ENCODE peak calls at places on chromosomes 5 and 9, in nine cellular contexts. One of them, this sample, is unnamed.

GRCh38 chr5:128038641-128039040 is 44.9 kb upstream of the SLC12A2 start:
- DNase-seq in tibial artery: no peak
- DNase-seq in adipocyte: peak
- DNase-seq in stomach: no peak
- DNase-seq in IMR-90: peak
- DNase-seq in fibroblast of lung: peak
- DNase-seq in left ventricle myocardium inferior: no peak
- DNase-seq in choroid plexus epithelial cell: peak
- DNase-seq in psoas muscle: no peak
- DNase-seq in this sample: peak

GRCh38 chr5:62779010-62779422 is 200.4 kb downstream of the LRRC70 start:
- DNase-seq in tibial artery: no peak
- DNase-seq in adipocyte: peak
- DNase-seq in stomach: no peak
- DNase-seq in IMR-90: peak
- DNase-seq in fibroblast of lung: peak
- DNase-seq in left ventricle myocardium inferior: no peak
- DNase-seq in choroid plexus epithelial cell: peak
- DNase-seq in psoas muscle: no peak
- DNase-seq in this sample: peak

GRCh38 chr5:139385061-139385889 is 2.2 kb upstream of the SLC23A1 start:
- DNase-seq in tibial artery: peak
- DNase-seq in adipocyte: peak
- DNase-seq in stomach: peak
- DNase-seq in IMR-90: no peak
- DNase-seq in fibroblast of lung: no peak
- DNase-seq in left ventricle myocardium inferior: no peak
- DNase-seq in choroid plexus epithelial cell: no peak
- DNase-seq in psoas muscle: no peak
- DNase-seq in this sample: no peak

GRCh38 chr9:96258967-96259366 is 43.0 kb downstream of the HSD17B3 start:
- DNase-seq in tibial artery: no peak
- DNase-seq in adipocyte: no peak
- DNase-seq in stomach: no peak
- DNase-seq in IMR-90: no peak
- DNase-seq in fibroblast of lung: no peak
- DNase-seq in left ventricle myocardium inferior: no peak
- DNase-seq in choroid plexus epithelial cell: no peak
- DNase-seq in psoas muscle: no peak
- DNase-seq in this sample: no peak

GRCh38 chr5:80860934-80861613 is 99.1 kb upstream of the RASGRF2 start:
- DNase-seq in tibial artery: no peak
- DNase-seq in adipocyte: peak
- DNase-seq in stomach: no peak
- DNase-seq in IMR-90: peak
- DNase-seq in fibroblast of lung: no peak
- DNase-seq in left ventricle myocardium inferior: no peak
- DNase-seq in choroid plexus epithelial cell: peak
- DNase-seq in psoas muscle: no peak
- DNase-seq in this sample: peak

GRCh38 chr9:2231831-2232230 is 216.7 kb downstream of the SMARCA2 start:
- DNase-seq in tibial artery: no peak
- DNase-seq in adipocyte: peak
- DNase-seq in stomach: no peak
- DNase-seq in IMR-90: peak
- DNase-seq in fibroblast of lung: peak
- DNase-seq in left ventricle myocardium inferior: no peak
- DNase-seq in choroid plexus epithelial cell: no peak
- DNase-seq in psoas muscle: no peak
- DNase-seq in this sample: peak

GRCh38 chr5:107739661-107740060 is 68.9 kb upstream of the EFNA5 start:
- DNase-seq in tibial artery: no peak
- DNase-seq in adipocyte: no peak
- DNase-seq in stomach: peak
- DNase-seq in IMR-90: no peak
- DNase-seq in fibroblast of lung: no peak
- DNase-seq in left ventricle myocardium inferior: no peak
- DNase-seq in choroid plexus epithelial cell: no peak
- DNase-seq in psoas muscle: no peak
- DNase-seq in this sample: no peak

GRCh38 chr5:33903118-33903517 is 11.3 kb upstream of the ADAMTS12 start:
- DNase-seq in tibial artery: no peak
- DNase-seq in adipocyte: no peak
- DNase-seq in stomach: no peak
- DNase-seq in IMR-90: no peak
- DNase-seq in fibroblast of lung: no peak
- DNase-seq in left ventricle myocardium inferior: no peak
- DNase-seq in choroid plexus epithelial cell: no peak
- DNase-seq in psoas muscle: no peak
- DNase-seq in this sample: no peak

GRCh38 chr9:130343445-130343918 is 77.9 kb downstream of the HMCN2 start:
- DNase-seq in tibial artery: peak
- DNase-seq in adipocyte: peak
- DNase-seq in stomach: no peak
- DNase-seq in IMR-90: no peak
- DNase-seq in fibroblast of lung: no peak
- DNase-seq in left ventricle myocardium inferior: no peak
- DNase-seq in choroid plexus epithelial cell: no peak
- DNase-seq in psoas muscle: peak
- DNase-seq in this sample: no peak

GRCh38 chr5:172918421-172919371 is 40.5 kb upstream of the RPL26L1 start:
- DNase-seq in tibial artery: no peak
- DNase-seq in adipocyte: no peak
- DNase-seq in stomach: peak
- DNase-seq in IMR-90: no peak
- DNase-seq in fibroblast of lung: no peak
- DNase-seq in left ventricle myocardium inferior: no peak
- DNase-seq in choroid plexus epithelial cell: no peak
- DNase-seq in psoas muscle: no peak
- DNase-seq in this sample: no peak

GRCh38 chr5:143101740-143102386 is 301.6 kb downstream of the NR3C1 start:
- DNase-seq in tibial artery: no peak
- DNase-seq in adipocyte: no peak
- DNase-seq in stomach: no peak
- DNase-seq in IMR-90: no peak
- DNase-seq in fibroblast of lung: no peak
- DNase-seq in left ventricle myocardium inferior: no peak
- DNase-seq in choroid plexus epithelial cell: no peak
- DNase-seq in psoas muscle: no peak
- DNase-seq in this sample: no peak

GRCh38 chr5:134510970-134511795 is 14.3 kb upstream of the JADE2 start:
- DNase-seq in tibial artery: no peak
- DNase-seq in adipocyte: peak
- DNase-seq in stomach: no peak
- DNase-seq in IMR-90: peak
- DNase-seq in fibroblast of lung: no peak
- DNase-seq in left ventricle myocardium inferior: no peak
- DNase-seq in choroid plexus epithelial cell: peak
- DNase-seq in psoas muscle: no peak
- DNase-seq in this sample: peak

GRCh38 chr9:137330689-137331088 is 28.6 kb upstream of the NRARP start:
- DNase-seq in tibial artery: no peak
- DNase-seq in adipocyte: no peak
- DNase-seq in stomach: no peak
- DNase-seq in IMR-90: no peak
- DNase-seq in fibroblast of lung: no peak
- DNase-seq in left ventricle myocardium inferior: no peak
- DNase-seq in choroid plexus epithelial cell: no peak
- DNase-seq in psoas muscle: no peak
- DNase-seq in this sample: no peak
- H3K4me3 ChIP-seq in tibial artery: no peak
- H3K4me3 ChIP-seq in adipocyte: no peak
- H3K4me3 ChIP-seq in stomach: no peak
- H3K4me3 ChIP-seq in IMR-90: no peak
- H3K4me3 ChIP-seq in fibroblast of lung: no peak
- H3K4me3 ChIP-seq in left ventricle myocardium inferior: no peak
- H3K4me3 ChIP-seq in choroid plexus epithelial cell: no peak
- H3K4me3 ChIP-seq in psoas muscle: no peak
- H3K4me3 ChIP-seq in this sample: no peak

GRCh38 chr5:113292535-113292934 is 142.3 kb downstream of the TSSK1B start:
- DNase-seq in tibial artery: no peak
- DNase-seq in adipocyte: no peak
- DNase-seq in stomach: no peak
- DNase-seq in IMR-90: peak
- DNase-seq in fibroblast of lung: peak
- DNase-seq in left ventricle myocardium inferior: no peak
- DNase-seq in choroid plexus epithelial cell: no peak
- DNase-seq in psoas muscle: no peak
- DNase-seq in this sample: peak

GRCh38 chr5:113294341-113295110 is 140.3 kb downstream of the TSSK1B start:
- DNase-seq in tibial artery: peak
- DNase-seq in adipocyte: peak
- DNase-seq in stomach: peak
- DNase-seq in IMR-90: peak
- DNase-seq in fibroblast of lung: peak
- DNase-seq in left ventricle myocardium inferior: peak
- DNase-seq in choroid plexus epithelial cell: peak
- DNase-seq in psoas muscle: peak
- DNase-seq in this sample: peak

GRCh38 chr5:113293613-113294340 is 141.0 kb downstream of the TSSK1B start:
- DNase-seq in tibial artery: no peak
- DNase-seq in adipocyte: peak
- DNase-seq in stomach: no peak
- DNase-seq in IMR-90: peak
- DNase-seq in fibroblast of lung: peak
- DNase-seq in left ventricle myocardium inferior: no peak
- DNase-seq in choroid plexus epithelial cell: peak
- DNase-seq in psoas muscle: no peak
- DNase-seq in this sample: peak

GRCh38 chr5:113295111-113295539 is 139.7 kb downstream of the TSSK1B start:
- DNase-seq in tibial artery: no peak
- DNase-seq in adipocyte: no peak
- DNase-seq in stomach: no peak
- DNase-seq in IMR-90: no peak
- DNase-seq in fibroblast of lung: no peak
- DNase-seq in left ventricle myocardium inferior: no peak
- DNase-seq in choroid plexus epithelial cell: no peak
- DNase-seq in psoas muscle: no peak
- DNase-seq in this sample: no peak

DNA sequence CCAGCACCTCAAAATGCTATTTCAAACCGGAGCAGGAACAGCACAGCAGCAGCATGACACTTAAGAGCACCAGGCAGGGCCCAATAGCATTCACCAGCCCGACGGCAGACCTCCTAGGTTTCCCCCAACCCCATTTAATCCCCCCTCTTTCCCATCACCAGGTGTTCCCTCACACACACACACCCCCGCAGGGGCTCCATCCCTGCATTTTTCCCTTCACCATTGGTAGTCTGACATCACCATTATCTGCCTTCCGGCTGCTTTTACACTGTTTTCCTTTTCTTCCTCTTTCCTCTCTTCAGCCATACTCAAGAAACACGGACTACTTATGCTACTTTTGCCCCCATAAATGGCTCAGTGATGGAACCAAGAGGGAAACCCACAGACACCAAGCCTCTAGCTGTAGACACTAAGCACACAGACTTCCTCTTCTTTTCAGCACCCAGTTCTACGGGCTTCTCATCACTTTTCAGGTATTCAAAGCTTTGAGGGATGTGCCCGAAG is 141.7 kb downstream of the TSSK1B start:
- DNase-seq in tibial artery: no peak
- DNase-seq in adipocyte: no peak
- DNase-seq in stomach: no peak
- DNase-seq in IMR-90: peak
- DNase-seq in fibroblast of lung: no peak
- DNase-seq in left ventricle myocardium inferior: no peak
- DNase-seq in choroid plexus epithelial cell: peak
- DNase-seq in psoas muscle: no peak
- DNase-seq in this sample: peak
- H3K4me3 ChIP-seq in tibial artery: peak
- H3K4me3 ChIP-seq in adipocyte: peak
- H3K4me3 ChIP-seq in stomach: peak
- H3K4me3 ChIP-seq in IMR-90: peak
- H3K4me3 ChIP-seq in fibroblast of lung: peak
- H3K4me3 ChIP-seq in left ventricle myocardium inferior: peak
- H3K4me3 ChIP-seq in choroid plexus epithelial cell: peak
- H3K4me3 ChIP-seq in psoas muscle: peak
- H3K4me3 ChIP-seq in this sample: peak

GRCh38 chr5:59768204-59769040 is 125.1 kb downstream of the PDE4D start:
- DNase-seq in tibial artery: peak
- DNase-seq in adipocyte: peak
- DNase-seq in stomach: peak
- DNase-seq in IMR-90: peak
- DNase-seq in fibroblast of lung: peak
- DNase-seq in left ventricle myocardium inferior: peak
- DNase-seq in choroid plexus epithelial cell: peak
- DNase-seq in psoas muscle: peak
- DNase-seq in this sample: peak
- H3K4me3 ChIP-seq in tibial artery: peak
- H3K4me3 ChIP-seq in adipocyte: peak
- H3K4me3 ChIP-seq in stomach: peak
- H3K4me3 ChIP-seq in IMR-90: peak
- H3K4me3 ChIP-seq in fibroblast of lung: peak
- H3K4me3 ChIP-seq in left ventricle myocardium inferior: peak
- H3K4me3 ChIP-seq in choroid plexus epithelial cell: peak
- H3K4me3 ChIP-seq in psoas muscle: peak
- H3K4me3 ChIP-seq in this sample: peak

GRCh38 chr9:125504616-125505015 is 202.4 kb downstream of the MAPKAP1 start:
- DNase-seq in tibial artery: no peak
- DNase-seq in adipocyte: no peak
- DNase-seq in stomach: no peak
- DNase-seq in IMR-90: no peak
- DNase-seq in fibroblast of lung: no peak
- DNase-seq in left ventricle myocardium inferior: no peak
- DNase-seq in choroid plexus epithelial cell: no peak
- DNase-seq in psoas muscle: no peak
- DNase-seq in this sample: no peak

GRCh38 chr9:125508261-125508660 is 198.7 kb downstream of the MAPKAP1 start:
- DNase-seq in tibial artery: no peak
- DNase-seq in adipocyte: no peak
- DNase-seq in stomach: no peak
- DNase-seq in IMR-90: no peak
- DNase-seq in fibroblast of lung: no peak
- DNase-seq in left ventricle myocardium inferior: no peak
- DNase-seq in choroid plexus epithelial cell: no peak
- DNase-seq in psoas muscle: no peak
- DNase-seq in this sample: no peak

GRCh38 chr9:125507247-125507646 is 199.8 kb downstream of the MAPKAP1 start:
- DNase-seq in tibial artery: no peak
- DNase-seq in adipocyte: no peak
- DNase-seq in stomach: no peak
- DNase-seq in IMR-90: no peak
- DNase-seq in fibroblast of lung: no peak
- DNase-seq in left ventricle myocardium inferior: no peak
- DNase-seq in choroid plexus epithelial cell: no peak
- DNase-seq in psoas muscle: no peak
- DNase-seq in this sample: no peak

GRCh38 chr9:125509476-125509875 is 197.5 kb downstream of the MAPKAP1 start:
- DNase-seq in tibial artery: no peak
- DNase-seq in adipocyte: peak
- DNase-seq in stomach: no peak
- DNase-seq in IMR-90: peak
- DNase-seq in fibroblast of lung: peak
- DNase-seq in left ventricle myocardium inferior: no peak
- DNase-seq in choroid plexus epithelial cell: peak
- DNase-seq in psoas muscle: no peak
- DNase-seq in this sample: peak

DNA sequence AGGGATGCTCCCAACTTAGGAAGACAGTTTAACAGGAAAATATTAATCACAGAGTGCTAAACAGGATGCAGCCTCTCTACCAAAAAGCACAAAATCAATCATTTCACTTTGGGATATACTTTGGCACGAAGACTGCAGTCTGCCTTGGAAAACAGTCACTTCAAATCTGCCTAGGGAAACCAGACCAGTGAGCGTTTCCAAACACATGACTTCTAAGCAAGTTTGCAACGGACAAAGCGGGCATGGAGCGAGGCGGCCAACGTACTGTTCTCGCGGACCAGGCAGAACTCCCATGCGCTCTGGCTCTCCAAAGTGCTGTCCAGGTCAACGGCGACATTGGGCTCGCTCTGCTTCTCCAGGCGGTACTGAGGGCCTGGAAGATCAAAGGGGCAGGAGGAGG is 201.0 kb downstream of the MAPKAP1 start:
- DNase-seq in tibial artery: no peak
- DNase-seq in adipocyte: no peak
- DNase-seq in stomach: no peak
- DNase-seq in IMR-90: no peak
- DNase-seq in fibroblast of lung: peak
- DNase-seq in left ventricle myocardium inferior: peak
- DNase-seq in choroid plexus epithelial cell: no peak
- DNase-seq in psoas muscle: no peak
- DNase-seq in this sample: no peak
- H3K4me3 ChIP-seq in tibial artery: no peak
- H3K4me3 ChIP-seq in adipocyte: no peak
- H3K4me3 ChIP-seq in stomach: no peak
- H3K4me3 ChIP-seq in IMR-90: no peak
- H3K4me3 ChIP-seq in fibroblast of lung: no peak
- H3K4me3 ChIP-seq in left ventricle myocardium inferior: no peak
- H3K4me3 ChIP-seq in choroid plexus epithelial cell: no peak
- H3K4me3 ChIP-seq in psoas muscle: no peak
- H3K4me3 ChIP-seq in this sample: no peak